ENCODE peak calls at places on chromosome X, in nine cellular contexts. One of them, this sample, is unnamed. For H3K36me3, the result is how much of the 10 kb centered on the place peaks cover.

GRCh38 chrX:32530802-32531403 is 680.4 kb downstream of the DMD start:
- DNase-seq in upper lobe of right lung: no peak
- DNase-seq in IMR-90: peak
- DNase-seq in psoas muscle: no peak
- DNase-seq in CD8-positive, alpha-beta memory T cell: no peak
- DNase-seq in kidney epithelial cell: peak
- DNase-seq in PC-3: peak
- DNase-seq in mucosa of descending colon: no peak
- DNase-seq in ovary: no peak
- DNase-seq in this sample: no peak

GRCh38 chrX:149302705-149303104 is 202.4 kb downstream of the IDS start:
- DNase-seq in upper lobe of right lung: no peak
- DNase-seq in IMR-90: no peak
- DNase-seq in psoas muscle: no peak
- DNase-seq in CD8-positive, alpha-beta memory T cell: no peak
- DNase-seq in kidney epithelial cell: no peak
- DNase-seq in PC-3: no peak
- DNase-seq in mucosa of descending colon: no peak
- DNase-seq in ovary: no peak
- DNase-seq in this sample: no peak

GRCh38 chrX:10099411-10099810 is 57.4 kb upstream of the CLCN4 start:
- DNase-seq in upper lobe of right lung: no peak
- DNase-seq in IMR-90: no peak
- DNase-seq in psoas muscle: no peak
- DNase-seq in CD8-positive, alpha-beta memory T cell: no peak
- DNase-seq in kidney epithelial cell: no peak
- DNase-seq in PC-3: no peak
- DNase-seq in mucosa of descending colon: no peak
- DNase-seq in ovary: no peak
- DNase-seq in this sample: no peak

GRCh38 chrX:120281021-120281624 is 30.1 kb downstream of the TMEM255A start:
- DNase-seq in upper lobe of right lung: no peak
- DNase-seq in IMR-90: no peak
- DNase-seq in psoas muscle: no peak
- DNase-seq in CD8-positive, alpha-beta memory T cell: no peak
- DNase-seq in kidney epithelial cell: no peak
- DNase-seq in PC-3: no peak
- DNase-seq in mucosa of descending colon: no peak
- DNase-seq in ovary: no peak
- DNase-seq in this sample: no peak

GRCh38 chrX:57453901-57454300 is 137.9 kb upstream of the ZXDB start:
- DNase-seq in upper lobe of right lung: no peak
- DNase-seq in IMR-90: peak
- DNase-seq in psoas muscle: no peak
- DNase-seq in CD8-positive, alpha-beta memory T cell: no peak
- DNase-seq in kidney epithelial cell: no peak
- DNase-seq in PC-3: peak
- DNase-seq in mucosa of descending colon: no peak
- DNase-seq in ovary: no peak
- DNase-seq in this sample: no peak

GRCh38 chrX:153946910-153947769 is 2.7 kb upstream of the RENBP start:
- DNase-seq in upper lobe of right lung: peak
- DNase-seq in IMR-90: peak
- DNase-seq in psoas muscle: peak
- DNase-seq in CD8-positive, alpha-beta memory T cell: peak
- DNase-seq in kidney epithelial cell: no peak
- DNase-seq in PC-3: peak
- DNase-seq in mucosa of descending colon: peak
- DNase-seq in ovary: peak
- DNase-seq in this sample: peak

GRCh38 chrX:134670241-134670811 is 12.1 kb upstream of the PLAC1 start:
- DNase-seq in upper lobe of right lung: peak
- DNase-seq in IMR-90: peak
- DNase-seq in psoas muscle: peak
- DNase-seq in CD8-positive, alpha-beta memory T cell: no peak
- DNase-seq in kidney epithelial cell: peak
- DNase-seq in PC-3: peak
- DNase-seq in mucosa of descending colon: no peak
- DNase-seq in ovary: no peak
- DNase-seq in this sample: peak

GRCh38 chrX:15815779-15816452 is 25.6 kb downstream of the ZRSR2 start:
- DNase-seq in upper lobe of right lung: no peak
- DNase-seq in IMR-90: peak
- DNase-seq in psoas muscle: no peak
- DNase-seq in CD8-positive, alpha-beta memory T cell: no peak
- DNase-seq in kidney epithelial cell: no peak
- DNase-seq in PC-3: peak
- DNase-seq in mucosa of descending colon: no peak
- DNase-seq in ovary: no peak
- DNase-seq in this sample: no peak

GRCh38 chrX:70549429-70549828 is 104.8 kb downstream of the DLG3 start:
- DNase-seq in upper lobe of right lung: no peak
- DNase-seq in IMR-90: no peak
- DNase-seq in psoas muscle: no peak
- DNase-seq in CD8-positive, alpha-beta memory T cell: no peak
- DNase-seq in kidney epithelial cell: no peak
- DNase-seq in PC-3: no peak
- DNase-seq in mucosa of descending colon: peak
- DNase-seq in ovary: no peak
- DNase-seq in this sample: no peak

GRCh38 chrX:151538190-151539122 is 25.0 kb upstream of the PASD1 start:
- DNase-seq in upper lobe of right lung: no peak
- DNase-seq in IMR-90: no peak
- DNase-seq in psoas muscle: no peak
- DNase-seq in CD8-positive, alpha-beta memory T cell: no peak
- DNase-seq in kidney epithelial cell: no peak
- DNase-seq in PC-3: no peak
- DNase-seq in mucosa of descending colon: no peak
- DNase-seq in ovary: no peak
- DNase-seq in this sample: no peak

GRCh38 chrX:30620125-30620524 is 33.1 kb upstream of the GK start:
- DNase-seq in upper lobe of right lung: no peak
- DNase-seq in IMR-90: peak
- DNase-seq in psoas muscle: no peak
- DNase-seq in CD8-positive, alpha-beta memory T cell: no peak
- DNase-seq in kidney epithelial cell: no peak
- DNase-seq in PC-3: no peak
- DNase-seq in mucosa of descending colon: no peak
- DNase-seq in ovary: no peak
- DNase-seq in this sample: no peak

GRCh38 chrX:154734101-154734781 is 16.6 kb downstream of the GAB3 start:
- DNase-seq in upper lobe of right lung: peak
- DNase-seq in IMR-90: peak
- DNase-seq in psoas muscle: no peak
- DNase-seq in CD8-positive, alpha-beta memory T cell: peak
- DNase-seq in kidney epithelial cell: no peak
- DNase-seq in PC-3: peak
- DNase-seq in mucosa of descending colon: peak
- DNase-seq in ovary: peak
- DNase-seq in this sample: peak

GRCh38 chrX:12579311-12579710 is 211.9 kb upstream of the PRPS2 start:
- DNase-seq in upper lobe of right lung: no peak
- DNase-seq in IMR-90: no peak
- DNase-seq in psoas muscle: no peak
- DNase-seq in CD8-positive, alpha-beta memory T cell: no peak
- DNase-seq in kidney epithelial cell: no peak
- DNase-seq in PC-3: no peak
- DNase-seq in mucosa of descending colon: no peak
- DNase-seq in ovary: no peak
- DNase-seq in this sample: no peak

GRCh38 chrX:9681422-9681821 is 84.2 kb downstream of the GPR143 start:
- DNase-seq in upper lobe of right lung: no peak
- DNase-seq in IMR-90: peak
- DNase-seq in psoas muscle: no peak
- DNase-seq in CD8-positive, alpha-beta memory T cell: no peak
- DNase-seq in kidney epithelial cell: no peak
- DNase-seq in PC-3: no peak
- DNase-seq in mucosa of descending colon: no peak
- DNase-seq in ovary: no peak
- DNase-seq in this sample: no peak

GRCh38 chrX:23844502-23845138 is 61.6 kb downstream of the SAT1 start:
- DNase-seq in upper lobe of right lung: no peak
- DNase-seq in IMR-90: peak
- DNase-seq in psoas muscle: no peak
- DNase-seq in CD8-positive, alpha-beta memory T cell: no peak
- DNase-seq in kidney epithelial cell: no peak
- DNase-seq in PC-3: no peak
- DNase-seq in mucosa of descending colon: peak
- DNase-seq in ovary: no peak
- DNase-seq in this sample: no peak

GRCh38 chrX:23749576-23749975 is 6.5 kb upstream of the ACOT9 start:
- DNase-seq in upper lobe of right lung: no peak
- DNase-seq in IMR-90: no peak
- DNase-seq in psoas muscle: no peak
- DNase-seq in CD8-positive, alpha-beta memory T cell: no peak
- DNase-seq in kidney epithelial cell: no peak
- DNase-seq in PC-3: no peak
- DNase-seq in mucosa of descending colon: no peak
- DNase-seq in ovary: no peak
- DNase-seq in this sample: no peak

GRCh38 chrX:152038798-152039197 is 64.3 kb upstream of the GABRE start:
- DNase-seq in upper lobe of right lung: no peak
- DNase-seq in IMR-90: no peak
- DNase-seq in psoas muscle: no peak
- DNase-seq in CD8-positive, alpha-beta memory T cell: no peak
- DNase-seq in kidney epithelial cell: no peak
- DNase-seq in PC-3: no peak
- DNase-seq in mucosa of descending colon: no peak
- DNase-seq in ovary: no peak
- DNase-seq in this sample: no peak

GRCh38 chrX:129984196-129984962 is 1.9 kb downstream of the BCORL1 start:
- DNase-seq in upper lobe of right lung: peak
- DNase-seq in IMR-90: no peak
- DNase-seq in psoas muscle: peak
- DNase-seq in CD8-positive, alpha-beta memory T cell: peak
- DNase-seq in kidney epithelial cell: no peak
- DNase-seq in PC-3: no peak
- DNase-seq in mucosa of descending colon: peak
- DNase-seq in ovary: peak
- DNase-seq in this sample: peak

GRCh38 chrX:33434256-33435092 is 223.1 kb upstream of the DMD start:
- DNase-seq in upper lobe of right lung: no peak
- DNase-seq in IMR-90: peak
- DNase-seq in psoas muscle: no peak
- DNase-seq in CD8-positive, alpha-beta memory T cell: peak
- DNase-seq in kidney epithelial cell: no peak
- DNase-seq in PC-3: peak
- DNase-seq in mucosa of descending colon: peak
- DNase-seq in ovary: no peak
- DNase-seq in this sample: no peak

GRCh38 chrX:136750364-136750763 is 30.4 kb downstream of the ARHGEF6 start:
- DNase-seq in upper lobe of right lung: no peak
- DNase-seq in IMR-90: no peak
- DNase-seq in psoas muscle: no peak
- DNase-seq in CD8-positive, alpha-beta memory T cell: no peak
- DNase-seq in kidney epithelial cell: no peak
- DNase-seq in PC-3: no peak
- DNase-seq in mucosa of descending colon: no peak
- DNase-seq in ovary: no peak
- DNase-seq in this sample: no peak

GRCh38 chrX:23885803-23886202 is 21.9 kb downstream of the APOO start:
- DNase-seq in upper lobe of right lung: no peak
- DNase-seq in IMR-90: no peak
- DNase-seq in psoas muscle: no peak
- DNase-seq in CD8-positive, alpha-beta memory T cell: no peak
- DNase-seq in kidney epithelial cell: no peak
- DNase-seq in PC-3: no peak
- DNase-seq in mucosa of descending colon: no peak
- DNase-seq in ovary: no peak
- DNase-seq in this sample: no peak

GRCh38 chrX:40514376-40514775 is 66.4 kb upstream of the ATP6AP2 start:
- DNase-seq in upper lobe of right lung: no peak
- DNase-seq in IMR-90: no peak
- DNase-seq in psoas muscle: no peak
- DNase-seq in CD8-positive, alpha-beta memory T cell: no peak
- DNase-seq in kidney epithelial cell: no peak
- DNase-seq in PC-3: peak
- DNase-seq in mucosa of descending colon: no peak
- DNase-seq in ovary: no peak
- DNase-seq in this sample: no peak
- H3K4me3 ChIP-seq in upper lobe of right lung: no peak
- H3K4me3 ChIP-seq in IMR-90: no peak
- H3K4me3 ChIP-seq in psoas muscle: no peak
- H3K4me3 ChIP-seq in CD8-positive, alpha-beta memory T cell: no peak
- H3K4me3 ChIP-seq in kidney epithelial cell: no peak
- H3K4me3 ChIP-seq in PC-3: no peak
- H3K4me3 ChIP-seq in mucosa of descending colon: no peak
- H3K4me3 ChIP-seq in ovary: no peak
- H3K4me3 ChIP-seq in this sample: no peak

DNA sequence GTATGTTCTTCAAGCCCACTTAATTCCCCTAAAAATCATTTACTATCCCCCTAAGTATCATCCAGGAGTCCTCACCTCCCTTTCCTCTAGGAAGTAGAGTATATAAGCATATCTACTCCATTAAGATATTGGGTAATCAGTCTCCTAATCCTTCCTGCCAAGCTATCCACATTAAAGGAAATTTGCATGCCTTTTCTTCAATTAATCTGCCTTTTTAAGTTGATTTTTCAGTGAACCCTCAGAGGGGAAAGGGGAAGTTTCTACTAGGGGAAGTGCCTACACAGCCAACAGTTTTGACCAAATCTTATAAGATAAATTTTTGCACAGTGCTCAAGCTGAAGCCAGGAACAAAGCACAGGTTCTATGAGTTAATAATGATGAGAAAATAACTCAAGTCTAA is 222.8 kb downstream of the NLGN4X start:
- DNase-seq in upper lobe of right lung: no peak
- DNase-seq in IMR-90: no peak
- DNase-seq in psoas muscle: no peak
- DNase-seq in CD8-positive, alpha-beta memory T cell: no peak
- DNase-seq in kidney epithelial cell: no peak
- DNase-seq in PC-3: no peak
- DNase-seq in mucosa of descending colon: no peak
- DNase-seq in ovary: no peak
- DNase-seq in this sample: no peak
- H3K36me3 ChIP-seq in upper lobe of right lung: under half
- H3K36me3 ChIP-seq in IMR-90: under half
- H3K36me3 ChIP-seq in psoas muscle: under half
- H3K36me3 ChIP-seq in CD8-positive, alpha-beta memory T cell: under half
- H3K36me3 ChIP-seq in kidney epithelial cell: under half
- H3K36me3 ChIP-seq in PC-3: under half
- H3K36me3 ChIP-seq in mucosa of descending colon: under half
- H3K36me3 ChIP-seq in ovary: under half
- H3K36me3 ChIP-seq in this sample: under half

GRCh38 chrX:2829066-2829430 is 318 bp downstream of the GYG2 start:
- DNase-seq in upper lobe of right lung: no peak
- DNase-seq in IMR-90: no peak
- DNase-seq in psoas muscle: no peak
- DNase-seq in CD8-positive, alpha-beta memory T cell: no peak
- DNase-seq in kidney epithelial cell: no peak
- DNase-seq in PC-3: no peak
- DNase-seq in mucosa of descending colon: peak
- DNase-seq in ovary: peak
- DNase-seq in this sample: no peak
- H3K4me3 ChIP-seq in upper lobe of right lung: peak
- H3K4me3 ChIP-seq in IMR-90: peak
- H3K4me3 ChIP-seq in psoas muscle: no peak
- H3K4me3 ChIP-seq in CD8-positive, alpha-beta memory T cell: no peak
- H3K4me3 ChIP-seq in kidney epithelial cell: peak
- H3K4me3 ChIP-seq in PC-3: no peak
- H3K4me3 ChIP-seq in mucosa of descending colon: no peak
- H3K4me3 ChIP-seq in ovary: peak
- H3K4me3 ChIP-seq in this sample: peak

GRCh38 chrX:1419545-1420355 is 27.8 kb upstream of the SLC25A6 start:
- DNase-seq in upper lobe of right lung: no peak
- DNase-seq in IMR-90: no peak
- DNase-seq in psoas muscle: no peak
- DNase-seq in CD8-positive, alpha-beta memory T cell: no peak
- DNase-seq in kidney epithelial cell: no peak
- DNase-seq in PC-3: no peak
- DNase-seq in mucosa of descending colon: peak
- DNase-seq in ovary: peak
- DNase-seq in this sample: peak
- H3K36me3 ChIP-seq in upper lobe of right lung: under half
- H3K36me3 ChIP-seq in IMR-90: half or more
- H3K36me3 ChIP-seq in psoas muscle: under half
- H3K36me3 ChIP-seq in CD8-positive, alpha-beta memory T cell: under half
- H3K36me3 ChIP-seq in kidney epithelial cell: under half
- H3K36me3 ChIP-seq in PC-3: under half
- H3K36me3 ChIP-seq in mucosa of descending colon: under half
- H3K36me3 ChIP-seq in ovary: under half
- H3K36me3 ChIP-seq in this sample: under half

This sample was measured in aorta.